ENCODE peak calls at places on chromosomes 16 and 17, in five cellular contexts. C, F, K, U and Z are unnamed samples.

GRCh38 chr17:42608692-42609181 is 437 bp downstream of the RETREG3 start:
- DNase-seq in C (no peak), F (no peak), K (no peak), U (peak; percentile 29), Z (no peak)

GRCh38 chr16:51524555-51525373 is 373.7 kb upstream of the SALL1 start:
- DNase-seq in C (no peak), F (peak; percentile 77), K (no peak), U (no peak), Z (no peak)

GRCh38 chr17:10234033-10234432 is 35.6 kb upstream of the GAS7 start:
- DNase-seq in C (no peak), F (no peak), K (no peak), U (no peak), Z (no peak)

GRCh38 chr17:68054296-68054900 is 18.9 kb downstream of the KPNA2 start:
- DNase-seq in C (no peak), F (peak; percentile 78), K (no peak), U (no peak), Z (no peak)

GRCh38 chr17:79827179-79827578 is 12.1 kb downstream of the CBX4 start:
- DNase-seq in C (no peak), F (no peak), K (no peak), U (no peak), Z (no peak)

GRCh38 chr17:78001182-78001581 is 42.7 kb downstream of the TNRC6C start:
- DNase-seq in C (no peak), F (no peak), K (no peak), U (no peak), Z (no peak)

GRCh38 chr17:80414803-80415625 is at the start of gene ENDOV:
- DNase-seq in C (peak; percentile 91), F (peak; percentile 92), K (peak; percentile 96), U (peak; percentile 97), Z (no peak)

GRCh38 chr16:4415538-4416199 is 727 bp downstream of the CORO7 start:
- DNase-seq in C (peak; percentile 16), F (no peak), K (peak; percentile 37), U (peak; percentile 46), Z (no peak)

GRCh38 chr17:66542183-66542966 is 240.0 kb downstream of the PRKCA start:
- DNase-seq in C (no peak), F (peak; percentile 76), K (no peak), U (no peak), Z (no peak)

GRCh38 chr17:63435681-63436522 is 10.2 kb downstream of the CYB561 start:
- DNase-seq in C (no peak), F (no peak), K (peak; percentile 89), U (no peak), Z (no peak)

GRCh38 chr16:46883353-46883689 is 841 bp upstream of the GPT2 start:
- DNase-seq in C (peak; percentile 97), F (no peak), K (no peak), U (peak; percentile 21), Z (no peak)

GRCh38 chr17:67637901-67638641 is 79.7 kb upstream of the NOL11 start:
- DNase-seq in C (no peak), F (peak; percentile 29), K (no peak), U (no peak), Z (peak; percentile 95)

GRCh38 chr16:81511371-81511770 is 66.8 kb downstream of the CMIP start:
- DNase-seq in C (peak; percentile 86), F (peak; percentile 90), K (no peak), U (no peak), Z (no peak)

GRCh38 chr17:77242118-77242800 is 101.5 kb downstream of the SEC14L1 start:
- DNase-seq in C (no peak), F (no peak), K (no peak), U (no peak), Z (no peak)

GRCh38 chr16:30977502-30977901 is 7.5 kb upstream of the HSD3B7 start:
- DNase-seq in C (no peak), F (no peak), K (peak; percentile 71), U (peak; percentile 50), Z (no peak)

GRCh38 chr16:51818342-51818944 is 667.4 kb upstream of the SALL1 start:
- DNase-seq in C (peak; percentile 31), F (peak; percentile 4), K (peak; percentile 64), U (peak; percentile 74), Z (no peak)

GRCh38 chr17:55458977-55459376 is 37.3 kb upstream of the MMD start:
- DNase-seq in C (no peak), F (peak; percentile 76), K (no peak), U (no peak), Z (peak; percentile 68)

GRCh38 chr16:11681977-11682654 is 13.9 kb downstream of the SNN start:
- DNase-seq in C (no peak), F (no peak), K (no peak), U (no peak), Z (no peak)

GRCh38 chr16:23258919-23259237 is 43.2 kb upstream of the SCNN1B start:
- DNase-seq in C (no peak), F (no peak), K (no peak), U (no peak), Z (no peak)

GRCh38 chr16:86496262-86496928 is 13.9 kb upstream of the FOXF1 start:
- DNase-seq in C (no peak), F (no peak), K (no peak), U (peak; percentile 21), Z (no peak)

GRCh38 chr17:81443269-81443668 is 48.0 kb downstream of the BAHCC1 start:
- DNase-seq in C (no peak), F (no peak), K (no peak), U (no peak), Z (no peak)

DNA sequence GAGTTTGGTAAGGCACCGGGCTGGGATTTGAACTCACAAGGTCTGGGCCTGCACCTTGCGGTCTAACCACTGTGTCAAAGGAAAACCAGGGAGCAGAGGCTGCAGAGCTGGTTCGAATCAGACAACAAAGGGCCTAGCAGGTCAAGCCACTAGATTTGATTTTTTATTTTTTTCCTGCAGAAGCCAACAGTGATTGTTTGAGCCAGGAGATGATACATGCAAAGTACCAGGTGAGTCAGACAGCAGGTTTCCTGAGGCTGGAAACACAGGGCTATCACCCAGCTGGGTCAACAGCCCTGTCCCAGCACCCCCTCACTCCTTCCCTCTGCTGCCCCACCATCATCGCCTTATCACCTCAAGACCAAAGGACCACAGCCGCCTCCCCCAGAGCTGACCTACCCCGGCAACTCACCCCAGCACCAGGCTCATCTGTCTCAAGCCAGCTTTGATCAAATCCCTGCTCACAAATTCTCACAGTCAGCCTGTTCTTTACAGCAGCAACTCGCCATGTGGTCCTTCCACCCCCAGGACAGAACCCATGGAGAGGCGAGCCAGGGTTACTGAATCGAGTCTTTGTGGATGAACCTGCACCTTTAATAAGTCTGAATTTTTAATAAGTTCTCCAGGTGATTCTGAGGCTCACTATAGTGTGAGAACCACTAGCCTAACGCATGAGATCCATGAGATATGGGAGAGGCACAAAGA is 13.0 kb upstream of the KRT19 start:
- DNase-seq in C (no peak), F (no peak), K (no peak), U (no peak), Z (no peak)
- H3K27me3 ChIP-seq in C (peaks cover 12% of the 10 kb centered on the region), F (no peaks in the 10 kb centered on the region), K (no peaks in the 10 kb centered on the region), U (no peaks in the 10 kb centered on the region), Z (no peaks in the 10 kb centered on the region)

GRCh38 chr17:17448076-17448475 is 28.7 kb upstream of the MED9 start:
- DNase-seq in C (no peak), F (no peak), K (no peak), U (no peak), Z (no peak)
- H3K4me2 ChIP-seq in C (no peak overlapping the region), F (peak overlapping the region; percentile 20), K (no peak overlapping the region), U (no peak overlapping the region), Z (no peak overlapping the region)

GRCh38 chr16:54284319-54284930 is 2.2 kb downstream of the IRX3 start:
- DNase-seq in C (no peak), F (no peak), K (peak; percentile 52), U (peak; percentile 72), Z (no peak)

GRCh38 chr16:54284931-54285413 is 1.6 kb downstream of the IRX3 start:
- DNase-seq in C (no peak), F (no peak), K (peak; percentile 43), U (peak; percentile 46), Z (no peak)

GRCh38 chr16:54282202-54282922 is 4.2 kb downstream of the IRX3 start:
- DNase-seq in C (no peak), F (no peak), K (peak; percentile 63), U (peak; percentile 86), Z (no peak)

GRCh38 chr16:54282923-54283734 is 3.5 kb downstream of the IRX3 start:
- DNase-seq in C (no peak), F (no peak), K (peak; percentile 34), U (peak; percentile 53), Z (no peak)

DNA sequence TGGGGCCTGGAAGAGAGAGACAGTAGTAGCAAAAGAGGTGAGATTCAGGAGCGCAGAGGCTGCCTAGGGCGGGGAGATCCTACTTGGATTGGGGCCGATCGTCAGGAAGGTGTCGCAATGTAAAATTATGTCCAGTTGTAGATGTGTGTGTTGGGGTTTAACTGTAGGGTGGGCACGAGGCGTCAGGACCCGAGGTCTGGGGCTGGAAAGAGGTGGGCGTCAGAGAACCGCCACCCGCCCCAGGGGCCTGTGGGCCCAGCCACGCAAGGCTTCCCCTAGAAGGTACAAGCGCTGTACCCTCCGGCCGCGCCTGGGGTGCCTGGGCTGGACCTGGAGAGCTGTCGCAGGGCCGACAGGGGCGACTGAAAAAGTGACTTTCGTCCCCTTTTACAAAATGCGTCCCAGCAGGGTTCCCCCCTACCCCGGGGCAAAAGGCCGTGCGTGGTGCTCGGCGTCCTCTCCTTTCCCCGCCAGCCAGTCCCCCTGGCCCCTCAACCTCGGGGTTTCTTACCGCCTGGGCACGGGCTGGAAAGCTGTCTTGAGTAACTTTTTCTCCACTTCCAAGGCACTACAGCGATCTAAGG is 2.8 kb downstream of the IRX3 start:
- DNase-seq in C (no peak), F (no peak), K (no peak), U (peak; percentile 39), Z (no peak)
- H3K27me3 ChIP-seq in C (no peaks in the 10 kb centered on the region), F (peaks cover 27% of the 10 kb centered on the region), K (peaks cover 62% of the 10 kb centered on the region), U (peaks cover 89% of the 10 kb centered on the region), Z (no peaks in the 10 kb centered on the region)

GRCh38 chr16:21703156-21703555 is 39.4 kb downstream of the OTOA start:
- DNase-seq in C (no peak), F (no peak), K (no peak), U (no peak), Z (no peak)

GRCh38 chr16:21704733-21705132 is 41.0 kb downstream of the OTOA start:
- DNase-seq in C (no peak), F (no peak), K (no peak), U (no peak), Z (no peak)

GRCh38 chr16:21702259-21702658 is 38.5 kb downstream of the OTOA start:
- DNase-seq in C (no peak), F (no peak), K (no peak), U (no peak), Z (no peak)

GRCh38 chr16:21704266-21704665 is 40.5 kb downstream of the OTOA start:
- DNase-seq in C (no peak), F (no peak), K (no peak), U (no peak), Z (no peak)

GRCh38 chr16:21703589-21704174 is 39.9 kb downstream of the OTOA start:
- DNase-seq in C (no peak), F (no peak), K (no peak), U (no peak), Z (no peak)
- H3K4me2 ChIP-seq in C (no peak overlapping the region), F (no peak overlapping the region), K (no peak overlapping the region), U (no peak overlapping the region), Z (peak overlapping the region; percentile 20)

DNA sequence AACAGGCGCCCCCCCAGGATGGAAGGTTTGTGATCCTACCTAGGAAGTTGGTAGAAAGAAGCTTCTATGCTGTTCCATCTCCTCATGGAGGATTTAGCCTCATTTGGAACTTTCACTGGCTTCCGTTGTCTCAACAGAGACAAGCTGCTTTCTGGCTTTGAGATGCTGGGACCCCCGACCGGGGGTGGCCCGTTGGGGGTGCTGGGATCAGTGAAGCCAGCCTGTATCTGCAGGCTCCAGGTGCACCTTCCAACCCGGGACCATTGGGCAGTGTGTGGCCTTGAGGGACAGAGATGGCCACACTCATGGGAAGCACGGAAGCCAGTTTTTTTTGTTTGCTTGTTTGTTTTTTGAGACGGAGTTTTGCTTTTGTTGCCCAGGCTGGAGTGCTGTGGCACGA is 15.4 kb downstream of the CIBAR2 start:
- DNase-seq in C (no peak), F (no peak), K (no peak), U (no peak), Z (no peak)
- H3K27me3 ChIP-seq in C (peaks cover 82% of the 10 kb centered on the region), F (peaks cover 11% of the 10 kb centered on the region), K (no peaks in the 10 kb centered on the region), U (no peaks in the 10 kb centered on the region), Z (peaks cover 21% of the 10 kb centered on the region)